ENCODE peak calls at places on chromosome 2, in five cellular contexts. H is fibroblast of lung, E is IMR-90, J is endothelial cell of umbilical vein, X is colonic mucosa. G is an unnamed sample.

GRCh38 chr2:29525921-29526320 is 395.5 kb downstream of the ALK start:
- DNase-seq in X (no peak), H (no peak), E (no peak), J (no peak), G (no peak)

GRCh38 chr2:24908316-24908937 is 11.6 kb downstream of the ADCY3 start:
- DNase-seq in H (no peak), J (no peak), X (no peak), E (no peak), G (no peak)

GRCh38 chr2:216404010-216404618 is 8.2 kb upstream of the SMARCAL1 start:
- DNase-seq in X (peak; percentile 57), H (peak; percentile 50), E (peak; percentile 37), J (peak; percentile 21), G (no peak)

GRCh38 chr2:169768262-169768995 is 30.2 kb upstream of the SSB start:
- DNase-seq in H (no peak), X (peak; percentile 31), E (no peak), J (no peak), G (no peak)

GRCh38 chr2:113979172-113980128 is 89.6 kb downstream of the ACTR3 start:
- DNase-seq in E (no peak), X (no peak), H (no peak), J (no peak), G (peak; percentile 39)

GRCh38 chr2:118430510-118431187 is 342.4 kb downstream of the INSIG2 start:
- DNase-seq in J (no peak), X (no peak), H (peak; percentile 4), E (no peak), G (no peak)

GRCh38 chr2:64470071-64470470 is 16.1 kb downstream of the LGALSL start:
- DNase-seq in E (no peak), X (no peak), J (no peak), H (no peak), G (no peak)

GRCh38 chr2:158772306-158773078 is 22.6 kb upstream of the DAPL1 start:
- DNase-seq in X (no peak), H (no peak), J (no peak), E (no peak), G (no peak)

GRCh38 chr2:26768759-26769500 is 4.8 kb downstream of the SLC35F6 start:
- DNase-seq in E (no peak), H (peak; percentile 56), J (peak; percentile 24), X (peak; percentile 70), G (no peak)

GRCh38 chr2:165469417-165469816 is at the start of gene CSRNP3:
- DNase-seq in X (peak; percentile 83), H (peak; percentile 86), J (peak; percentile 33), E (peak; percentile 70), G (peak; percentile 3)

GRCh38 chr2:100038019-100038418 is 104.4 kb downstream of the AFF3 start:
- DNase-seq in J (no peak), E (no peak), H (no peak), X (no peak), G (no peak)

GRCh38 chr2:191927991-191928390 is 81.1 kb upstream of the CAVIN2 start:
- DNase-seq in H (peak; percentile 70), E (peak; percentile 45), J (peak; percentile 84), X (no peak), G (no peak)

GRCh38 chr2:161077367-161078210 is 82.6 kb upstream of the TANK start:
- DNase-seq in E (peak; percentile 52), X (peak; percentile 23), H (peak; percentile 76), J (peak; percentile 99), G (no peak)

GRCh38 chr2:219294356-219295351 is 14.5 kb downstream of the PTPRN start:
- DNase-seq in H (peak; percentile 77), X (peak; percentile 91), E (peak; percentile 70), J (peak; percentile 87), G (peak; percentile 90)

DNA sequence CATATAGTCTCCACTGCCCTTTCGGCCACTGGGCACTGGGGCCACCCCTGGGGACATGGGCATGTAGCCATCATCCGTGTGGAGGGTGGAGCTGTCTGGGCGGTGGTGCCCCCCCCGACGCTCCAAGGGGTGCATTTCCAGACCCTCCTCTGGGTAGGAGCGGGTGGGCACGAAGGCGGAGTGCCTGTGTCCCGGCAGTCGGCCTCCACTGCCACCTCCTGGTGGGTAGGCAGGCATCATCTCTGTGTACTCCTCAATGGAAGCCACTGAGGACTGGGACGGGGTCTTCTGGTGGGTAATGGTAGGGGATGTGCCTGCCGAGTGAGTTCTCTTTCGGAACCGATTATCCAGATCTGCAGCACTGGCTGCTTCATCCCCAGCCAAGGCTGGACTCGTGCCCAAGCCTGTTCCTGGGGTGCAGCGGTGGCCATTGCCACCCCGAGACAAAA is 2.8 kb downstream of the IRS1 start:
- DNase-seq in E (peak; percentile 76), X (peak; percentile 35), H (peak; percentile 81), J (no peak), G (no peak)
- H3K9ac ChIP-seq in E (peak overlapping the region; percentile 92), X (peak overlapping the region; percentile 36), H (peak overlapping the region; percentile 85), J (no peak overlapping the region), G (no peak overlapping the region)

DNA sequence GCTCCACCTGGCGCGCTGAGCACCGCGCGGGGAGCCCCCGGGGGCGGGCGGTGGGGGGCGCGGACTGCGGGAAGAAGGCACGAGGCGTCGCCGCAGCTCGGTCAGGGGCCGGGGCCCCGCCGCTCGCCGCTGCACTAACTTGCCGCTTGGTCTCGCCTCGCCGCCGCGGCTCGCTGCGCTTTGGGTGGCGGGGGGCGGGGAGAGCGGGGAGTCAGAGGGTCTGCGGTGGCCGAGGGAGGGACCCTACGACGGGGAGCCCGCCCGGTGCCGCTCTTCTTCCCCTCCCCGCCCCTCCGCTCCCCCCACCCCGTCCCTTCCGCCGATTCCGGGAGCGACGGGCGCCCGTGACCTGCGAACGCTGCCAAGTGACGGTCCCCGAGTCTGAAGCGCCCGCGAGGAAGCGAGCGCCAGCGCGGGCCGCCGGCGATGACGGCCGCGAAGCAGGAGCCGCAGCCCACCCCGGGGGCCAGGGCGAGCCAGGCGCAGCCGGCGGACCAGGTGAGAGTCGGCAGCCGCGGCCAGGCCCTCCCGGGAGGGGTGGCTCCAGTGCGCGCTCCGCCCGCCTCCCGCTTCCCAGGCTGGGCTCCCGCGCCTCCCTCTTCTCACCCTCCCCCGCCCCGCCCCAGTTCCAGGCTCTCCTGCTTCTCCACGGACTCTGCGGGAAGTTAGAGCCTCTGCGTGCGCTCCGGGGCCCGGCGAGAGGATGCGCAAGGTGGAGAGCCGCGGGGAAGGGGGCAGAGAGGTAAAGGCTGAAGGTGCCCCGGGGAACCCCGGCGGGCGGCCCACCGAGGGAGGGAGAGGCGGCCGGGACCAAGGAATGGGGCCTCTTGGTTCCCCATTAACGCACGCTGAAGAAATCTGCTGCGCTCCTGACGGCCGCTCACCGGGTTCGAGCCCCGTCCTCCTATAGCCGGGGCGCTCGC is 719.4 kb downstream of the DPP10 start:
- DNase-seq in E (no peak), X (peak; percentile 74), J (no peak), H (no peak), G (no peak)
- H3K9ac ChIP-seq in E (no peak overlapping the region), X (no peak overlapping the region), J (no peak overlapping the region), H (no peak overlapping the region), G (peak overlapping the region; percentile 82)

GRCh38 chr2:200383380-200384110 is 77.1 kb downstream of the SPATS2L start:
- DNase-seq in J (peak; percentile 83), H (peak; percentile 88), X (no peak), E (peak; percentile 80), G (no peak)
- H3K9ac ChIP-seq in J (peak overlapping the region; percentile 24), H (no peak overlapping the region), X (no peak overlapping the region), E (no peak overlapping the region), G (no peak overlapping the region)

GRCh38 chr2:232884549-232885263 is 14.6 kb downstream of the SNORC start:
- DNase-seq in X (no peak), H (no peak), J (no peak), E (no peak), G (no peak)
- H3K9ac ChIP-seq in X (no peak overlapping the region), H (no peak overlapping the region), J (no peak overlapping the region), E (no peak overlapping the region), G (no peak overlapping the region)